ENCODE peak calls at places on chromosome 1, in seven cellular contexts. F is heart right ventricle, M is stromal cell of bone marrow, W is left kidney, B is heart left ventricle, P is cerebellum, D is NCI-H2081. K is an unnamed sample.

GRCh38 chr1:84855947-84856660 is 36.9 kb downstream of the LPAR3 start:
- DNase-seq in F (no peak), M (no peak), W (no peak), B (no peak), P (peak; percentile 7), D (no peak), K (no peak)

GRCh38 chr1:240151126-240151735 is 59.5 kb downstream of the FMN2 start:
- DNase-seq in F (no peak), M (no peak), W (no peak), B (no peak), P (no peak), D (no peak), K (no peak)

GRCh38 chr1:9384751-9385245 is 92.1 kb downstream of the SPSB1 start:
- DNase-seq in F (peak; percentile 75), M (no peak), W (peak; percentile 75), B (peak; percentile 88), P (no peak), D (no peak), K (peak; percentile 70)

GRCh38 chr1:219467524-219467923 is 145.4 kb downstream of the ZC3H11B start:
- DNase-seq in F (no peak), M (peak; percentile 66), W (no peak), B (no peak), P (no peak), D (no peak), K (no peak)

GRCh38 chr1:113197662-113198330 is 124.8 kb downstream of the LRIG2 start:
- DNase-seq in F (no peak), M (no peak), W (no peak), B (no peak), P (no peak), D (no peak), K (no peak)

GRCh38 chr1:42529724-42530161 is 66.7 kb downstream of the CCDC30 start:
- DNase-seq in F (no peak), M (peak; percentile 63), W (no peak), B (no peak), P (no peak), D (no peak), K (no peak)

GRCh38 chr1:179825798-179826460 is 51.7 kb downstream of the TOR1AIP2 start:
- DNase-seq in F (no peak), M (no peak), W (no peak), B (no peak), P (no peak), D (no peak), K (peak; percentile 51)

GRCh38 chr1:26700711-26701110 is 4.9 kb downstream of the ARID1A start:
- DNase-seq in F (no peak), M (no peak), W (peak; percentile 45), B (no peak), P (no peak), D (no peak), K (no peak)

GRCh38 chr1:17307946-17308345 is at the start of gene PADI4:
- DNase-seq in F (no peak), M (no peak), W (no peak), B (no peak), P (no peak), D (no peak), K (no peak)

GRCh38 chr1:2239384-2239985 is 11.4 kb downstream of the SKI start:
- DNase-seq in F (no peak), M (no peak), W (no peak), B (no peak), P (no peak), D (no peak), K (no peak)

GRCh38 chr1:109089242-109090015 is 1.1 kb upstream of the TMEM167B start:
- DNase-seq in F (peak; percentile 64), M (peak; percentile 52), W (peak; percentile 88), B (peak; percentile 72), P (peak; percentile 66), D (peak; percentile 61), K (peak; percentile 57)

GRCh38 chr1:168127493-168127892 is 9.2 kb downstream of the GPR161 start:
- DNase-seq in F (no peak), M (no peak), W (no peak), B (no peak), P (no peak), D (no peak), K (no peak)

GRCh38 chr1:234555390-234556112 is 54.4 kb downstream of the IRF2BP2 start:
- DNase-seq in F (no peak), M (no peak), W (no peak), B (no peak), P (no peak), D (no peak), K (no peak)

GRCh38 chr1:25906644-25907300 is 553 bp upstream of the STMN1 start:
- DNase-seq in F (no peak), M (no peak), W (peak; percentile 88), B (no peak), P (peak; percentile 39), D (peak; percentile 47), K (no peak)

GRCh38 chr1:171248309-171248708 is at the start of gene FMO1:
- DNase-seq in F (no peak), M (no peak), W (no peak), B (no peak), P (no peak), D (no peak), K (no peak)

GRCh38 chr1:236130372-236130771 is 12.0 kb upstream of the GPR137B start:
- DNase-seq in F (no peak), M (no peak), W (no peak), B (no peak), P (no peak), D (no peak), K (no peak)